ENCODE peak calls at places on chromosome 1, in five cellular contexts. A, U, C, X and M are unnamed samples.

GRCh38 chr1:185632659-185633428 is 101.3 kb upstream of the HMCN1 start:
- DNase-seq in A (peak; percentile 34), U (no peak), C (peak; percentile 21), X (peak; percentile 61), M (no peak)

GRCh38 chr1:53807916-53808315 is 30.2 kb downstream of the NDC1 start:
- DNase-seq in A (peak; percentile 92), U (no peak), C (no peak), X (peak; percentile 51), M (no peak)

GRCh38 chr1:32890516-32891240 is 4.4 kb downstream of the HPCA start:
- DNase-seq in A (no peak), U (no peak), C (no peak), X (no peak), M (no peak)

GRCh38 chr1:25971044-25971881 is 26.6 kb downstream of the PAFAH2 start:
- DNase-seq in A (peak; percentile 6), U (peak; percentile 28), C (no peak), X (no peak), M (no peak)

GRCh38 chr1:2125375-2126211 is 69.0 kb downstream of the FAAP20 start:
- DNase-seq in A (no peak), U (no peak), C (no peak), X (no peak), M (no peak)

GRCh38 chr1:26363549-26364448 is 8.8 kb downstream of the ZNF683 start:
- DNase-seq in A (peak; percentile 64), U (peak; percentile 87), C (peak; percentile 92), X (peak; percentile 70), M (peak; percentile 76)

GRCh38 chr1:7013833-7014639 is 228.8 kb downstream of the CAMTA1 start:
- DNase-seq in A (no peak), U (no peak), C (no peak), X (no peak), M (no peak)

GRCh38 chr1:201269900-201270410 is 13.4 kb upstream of the PKP1 start:
- DNase-seq in A (no peak), U (peak; percentile 12), C (no peak), X (no peak), M (no peak)

GRCh38 chr1:32786856-32787255 is 30.3 kb downstream of the YARS1 start:
- DNase-seq in A (no peak), U (no peak), C (no peak), X (no peak), M (no peak)

GRCh38 chr1:54885863-54886723 is 902 bp downstream of the DHCR24 start:
- DNase-seq in A (no peak), U (no peak), C (peak; percentile 82), X (peak; percentile 39), M (no peak)

GRCh38 chr1:87219141-87219540 is 109.5 kb upstream of the LMO4 start:
- DNase-seq in A (no peak), U (no peak), C (peak; percentile 19), X (no peak), M (no peak)

GRCh38 chr1:20167126-20167525 is 18.8 kb upstream of the UBXN10 start:
- DNase-seq in A (no peak), U (no peak), C (no peak), X (no peak), M (no peak)

GRCh38 chr1:25802915-25803314 is 2.9 kb downstream of the SELENON start:
- DNase-seq in A (no peak), U (no peak), C (no peak), X (no peak), M (no peak)

GRCh38 chr1:7250176-7250575 is 464.9 kb downstream of the CAMTA1 start:
- DNase-seq in A (no peak), U (no peak), C (no peak), X (no peak), M (no peak)

GRCh38 chr1:173420330-173420806 is 56.8 kb upstream of the PRDX6 start:
- DNase-seq in A (peak; percentile 83), U (peak; percentile 77), C (peak; percentile 94), X (peak; percentile 88), M (peak; percentile 73)

GRCh38 chr1:234915923-234916675 is 212.5 kb downstream of the TOMM20 start:
- DNase-seq in A (no peak), U (no peak), C (no peak), X (peak; percentile 68), M (no peak)

GRCh38 chr1:6108937-6109636 is 63.4 kb downstream of the KCNAB2 start:
- DNase-seq in A (peak; percentile 40), U (peak; percentile 72), C (peak; percentile 55), X (no peak), M (no peak)

GRCh38 chr1:109277434-109278204 is 5.3 kb downstream of the PSRC1 start:
- DNase-seq in A (peak; percentile 64), U (peak; percentile 90), C (peak; percentile 90), X (peak; percentile 73), M (peak; percentile 64)

GRCh38 chr1:36084502-36085115 is 715 bp downstream of the TEKT2 start:
- DNase-seq in A (no peak), U (no peak), C (peak; percentile 51), X (no peak), M (no peak)

GRCh38 chr1:184861755-184862336 is 107.2 kb upstream of the EDEM3 start:
- DNase-seq in A (no peak), U (no peak), C (no peak), X (no peak), M (no peak)

GRCh38 chr1:25692560-25692959 is 76.0 kb downstream of the MAN1C1 start:
- DNase-seq in A (no peak), U (peak; percentile 68), C (peak; percentile 62), X (no peak), M (no peak)

GRCh38 chr1:222654849-222655248 is 37.0 kb downstream of the MIA3 start:
- DNase-seq in A (no peak), U (no peak), C (no peak), X (peak; percentile 33), M (no peak)

GRCh38 chr1:115506523-115507255 is 135.1 kb upstream of the VANGL1 start:
- DNase-seq in A (no peak), U (no peak), C (peak; percentile 70), X (no peak), M (no peak)

GRCh38 chr1:44318097-44319088 is 36.7 kb downstream of the ERI3 start:
- DNase-seq in A (peak; percentile 23), U (peak; percentile 82), C (peak; percentile 65), X (peak; percentile 57), M (no peak)

GRCh38 chr1:11707621-11708276 is 16.2 kb downstream of the DRAXIN start:
- DNase-seq in A (no peak), U (peak; percentile 54), C (peak; percentile 47), X (no peak), M (no peak)

GRCh38 chr1:168320805-168321577 is 40.3 kb downstream of the TBX19 start:
- DNase-seq in A (peak; percentile 91), U (no peak), C (peak; percentile 82), X (peak; percentile 88), M (no peak)

GRCh38 chr1:195328102-195328501 is 1280.1 kb downstream of the KCNT2 start:
- DNase-seq in A (peak; percentile 5), U (no peak), C (no peak), X (no peak), M (no peak)

GRCh38 chr1:192700834-192701271 is 64.9 kb downstream of the RGS13 start:
- DNase-seq in A (peak; percentile 95), U (no peak), C (peak; percentile 34), X (peak; percentile 88), M (no peak)

GRCh38 chr1:90335566-90335965 is 340.7 kb downstream of the ZNF326 start:
- DNase-seq in A (no peak), U (no peak), C (no peak), X (no peak), M (peak; percentile 29)

GRCh38 chr1:168708698-168709406 is 20.2 kb downstream of the DPT start:
- DNase-seq in A (no peak), U (no peak), C (no peak), X (no peak), M (no peak)

GRCh38 chr1:203671047-203671446 is 44.4 kb downstream of the ATP2B4 start:
- DNase-seq in A (peak; percentile 60), U (no peak), C (no peak), X (no peak), M (no peak)

GRCh38 chr1:203667616-203668015 is 41.0 kb downstream of the ATP2B4 start:
- DNase-seq in A (no peak), U (no peak), C (no peak), X (peak; percentile 75), M (no peak)

GRCh38 chr1:203671808-203672207 is 45.2 kb downstream of the ATP2B4 start:
- DNase-seq in A (no peak), U (no peak), C (no peak), X (no peak), M (no peak)

GRCh38 chr1:203668401-203668800 is 41.8 kb downstream of the ATP2B4 start:
- DNase-seq in A (peak; percentile 58), U (no peak), C (no peak), X (peak; percentile 57), M (no peak)

DNA sequence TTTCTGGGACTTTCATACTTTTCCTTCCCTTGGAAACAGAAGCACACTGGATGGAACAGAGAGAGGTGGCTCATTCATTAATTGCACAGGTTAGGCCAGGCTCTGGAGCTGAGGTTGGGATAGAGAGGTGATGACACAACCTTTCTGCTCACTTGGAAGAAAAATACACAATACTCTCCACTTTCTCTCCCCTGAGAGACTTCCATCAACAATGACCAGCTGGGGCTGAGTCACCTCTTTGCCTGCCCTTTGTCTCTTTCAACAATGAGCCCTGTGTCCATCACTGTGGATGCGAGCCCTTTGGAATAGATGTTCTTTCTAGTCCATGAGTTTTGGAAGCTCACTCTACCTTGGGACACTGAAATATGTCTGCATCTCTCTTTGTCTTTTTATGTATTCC is 43.1 kb downstream of the ATP2B4 start:
- DNase-seq in A (peak; percentile 88), U (no peak), C (no peak), X (peak; percentile 77), M (no peak)
- H4K8ac ChIP-seq in A (no peak overlapping the region), U (no peak overlapping the region), C (no peak overlapping the region), X (no peak overlapping the region), M (no peak overlapping the region)

GRCh38 chr1:178271471-178271870 is 177.6 kb downstream of the RASAL2 start:
- DNase-seq in A (no peak), U (no peak), C (no peak), X (no peak), M (no peak)
- H4K8ac ChIP-seq in A (peak overlapping the region; percentile 15), U (no peak overlapping the region), C (no peak overlapping the region), X (no peak overlapping the region), M (no peak overlapping the region)

GRCh38 chr1:15937146-15937545 is 38.8 kb downstream of the ZBTB17 start:
- DNase-seq in A (no peak), U (no peak), C (no peak), X (no peak), M (no peak)
- H4K8ac ChIP-seq in A (peak overlapping the region; percentile 69), U (no peak overlapping the region), C (no peak overlapping the region), X (peak overlapping the region; percentile 69), M (no peak overlapping the region)

GRCh38 chr1:99005142-99005491 is 456 bp upstream of the PLPPR5 start:
- DNase-seq in A (no peak), U (peak; percentile 49), C (peak; percentile 60), X (peak; percentile 15), M (peak; percentile 48)
- H4K8ac ChIP-seq in A (no peak overlapping the region), U (no peak overlapping the region), C (no peak overlapping the region), X (no peak overlapping the region), M (no peak overlapping the region)

GRCh38 chr1:14415396-14415795 is 183.1 kb upstream of the KAZN start:
- DNase-seq in A (no peak), U (peak; percentile 77), C (peak; percentile 79), X (no peak), M (no peak)
- H4K8ac ChIP-seq in A (no peak overlapping the region), U (no peak overlapping the region), C (no peak overlapping the region), X (no peak overlapping the region), M (no peak overlapping the region)